ENCODE peak calls at places on chromosomes 13 and 19, in four cellular contexts. One of them, this sample, is unnamed.

GRCh38 chr19:3440082-3440481 is 40.2 kb downstream of the SMIM24 start:
- DNase-seq in GM12878: no peak
- DNase-seq in K562: peak
- DNase-seq in HL-60: no peak
- DNase-seq in this sample: peak

GRCh38 chr13:23739597-23739996 is 149.6 kb downstream of the MIPEP start:
- DNase-seq in GM12878: no peak
- DNase-seq in HL-60: no peak
- DNase-seq in K562: no peak
- DNase-seq in this sample: no peak

GRCh38 chr19:50376166-50377050 is at the start of gene NR1H2:
- DNase-seq in GM12878: peak
- DNase-seq in K562: peak
- DNase-seq in HL-60: peak
- DNase-seq in this sample: peak

GRCh38 chr13:67076378-67076777 is 153.8 kb downstream of the PCDH9 start:
- DNase-seq in K562: no peak
- DNase-seq in HL-60: no peak
- DNase-seq in GM12878: no peak
- DNase-seq in this sample: no peak

GRCh38 chr13:94902722-94903407 is 190.5 kb upstream of the SOX21 start:
- DNase-seq in HL-60: no peak
- DNase-seq in GM12878: no peak
- DNase-seq in K562: no peak
- DNase-seq in this sample: no peak

GRCh38 chr19:35551091-35551810 is 5.8 kb downstream of the TMEM147 start:
- DNase-seq in GM12878: no peak
- DNase-seq in K562: no peak
- DNase-seq in HL-60: no peak
- DNase-seq in this sample: no peak

GRCh38 chr19:5692785-5693194 is 2.7 kb downstream of the RPL36 start:
- DNase-seq in GM12878: no peak
- DNase-seq in K562: no peak
- DNase-seq in HL-60: no peak
- DNase-seq in this sample: no peak

GRCh38 chr19:292281-292884 is 1.2 kb upstream of the PLPP2 start:
- DNase-seq in HL-60: no peak
- DNase-seq in GM12878: no peak
- DNase-seq in K562: no peak
- DNase-seq in this sample: no peak

GRCh38 chr19:17576758-17577532 is 21.5 kb downstream of the COLGALT1 start:
- DNase-seq in GM12878: no peak
- DNase-seq in HL-60: no peak
- DNase-seq in K562: peak
- DNase-seq in this sample: peak

GRCh38 chr13:111650626-111651025 is 330.2 kb downstream of the TEX29 start:
- DNase-seq in HL-60: no peak
- DNase-seq in K562: no peak
- DNase-seq in GM12878: no peak
- DNase-seq in this sample: no peak

GRCh38 chr19:35213678-35214632 is 14.6 kb downstream of the FAM187B start:
- DNase-seq in HL-60: peak
- DNase-seq in GM12878: peak
- DNase-seq in K562: peak
- DNase-seq in this sample: no peak

GRCh38 chr13:101523732-101524131 is 71.3 kb downstream of the ITGBL1 start:
- DNase-seq in GM12878: no peak
- DNase-seq in HL-60: no peak
- DNase-seq in K562: no peak
- DNase-seq in this sample: no peak

GRCh38 chr13:79937311-79938243 is 403.3 kb downstream of the SPRY2 start:
- DNase-seq in GM12878: no peak
- DNase-seq in HL-60: no peak
- DNase-seq in K562: no peak
- DNase-seq in this sample: no peak

GRCh38 chr13:79735228-79735627 is 254.3 kb downstream of the NDFIP2 start:
- DNase-seq in K562: no peak
- DNase-seq in HL-60: no peak
- DNase-seq in GM12878: no peak
- DNase-seq in this sample: no peak

GRCh38 chr19:15299568-15300409 is 32.5 kb downstream of the BRD4 start:
- DNase-seq in K562: no peak
- DNase-seq in GM12878: no peak
- DNase-seq in HL-60: no peak
- DNase-seq in this sample: no peak

GRCh38 chr19:4049432-4049831 is 17.3 kb downstream of the ZBTB7A start:
- DNase-seq in GM12878: no peak
- DNase-seq in HL-60: no peak
- DNase-seq in K562: no peak
- DNase-seq in this sample: no peak

GRCh38 chr13:32117696-32118095 is 86.1 kb downstream of the FRY start:
- DNase-seq in HL-60: peak
- DNase-seq in K562: no peak
- DNase-seq in GM12878: no peak
- DNase-seq in this sample: no peak

GRCh38 chr19:41354343-41354974 is 737 bp upstream of the TGFB1 start:
- DNase-seq in K562: no peak
- DNase-seq in HL-60: no peak
- DNase-seq in GM12878: no peak
- DNase-seq in this sample: no peak

GRCh38 chr13:79667771-79668170 is 186.8 kb downstream of the NDFIP2 start:
- DNase-seq in K562: no peak
- DNase-seq in GM12878: no peak
- DNase-seq in HL-60: no peak
- DNase-seq in this sample: no peak

GRCh38 chr19:4575267-4575793 is 15.8 kb upstream of the SEMA6B start:
- DNase-seq in GM12878: no peak
- DNase-seq in K562: peak
- DNase-seq in HL-60: no peak
- DNase-seq in this sample: no peak

GRCh38 chr19:15247107-15248014 is 15.1 kb upstream of the EPHX3 start:
- DNase-seq in K562: no peak
- DNase-seq in GM12878: no peak
- DNase-seq in HL-60: no peak
- DNase-seq in this sample: no peak

GRCh38 chr19:16051254-16052025 is 24.9 kb upstream of the TPM4 start:
- DNase-seq in HL-60: no peak
- DNase-seq in K562: no peak
- DNase-seq in GM12878: no peak
- DNase-seq in this sample: no peak

GRCh38 chr13:51020600-51020999 is 90.5 kb downstream of the C13orf42 start:
- DNase-seq in HL-60: no peak
- DNase-seq in GM12878: no peak
- DNase-seq in K562: no peak
- DNase-seq in this sample: no peak

GRCh38 chr13:74966814-74967213 is 515.2 kb downstream of the TBC1D4 start:
- DNase-seq in HL-60: no peak
- DNase-seq in K562: no peak
- DNase-seq in GM12878: no peak
- DNase-seq in this sample: no peak

GRCh38 chr13:91291078-91291477 is 56.4 kb upstream of the MIR17HG start:
- DNase-seq in HL-60: no peak
- DNase-seq in GM12878: no peak
- DNase-seq in K562: no peak
- DNase-seq in this sample: no peak

DNA sequence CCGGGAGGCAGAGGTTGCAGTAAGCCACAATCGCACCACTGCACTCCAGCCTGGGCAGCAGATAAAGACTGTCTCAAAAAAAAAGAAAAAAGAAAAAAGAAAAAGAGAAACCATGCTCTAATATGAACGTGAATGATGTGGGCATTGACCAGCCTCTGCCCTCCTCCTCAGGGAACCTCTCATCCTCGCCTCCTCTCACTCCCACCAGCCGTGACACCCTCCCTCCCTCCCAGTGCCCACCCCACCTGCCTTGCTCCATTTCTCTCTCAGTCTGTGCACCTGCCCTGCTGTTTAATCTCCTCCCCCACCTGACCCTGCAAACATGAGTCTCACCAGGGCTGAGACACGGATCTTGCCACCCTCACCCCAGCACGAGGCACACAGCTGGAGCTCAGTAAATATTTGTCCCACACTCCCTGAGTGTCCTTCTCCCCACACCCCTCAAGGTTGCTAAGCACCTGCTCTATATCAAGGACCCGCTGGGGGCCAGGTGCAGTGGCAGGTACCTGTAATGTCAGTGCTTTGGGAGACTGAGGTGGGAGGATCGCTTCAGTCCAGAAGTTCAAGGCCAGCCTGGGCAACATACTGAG is 7.5 kb upstream of the BCAT2 start:
- DNase-seq in GM12878: no peak
- DNase-seq in K562: no peak
- DNase-seq in HL-60: no peak
- DNase-seq in this sample: no peak
- TF ChIP-seq SPI1 in GM12878: no peak
- TF ChIP-seq SPI1 in K562: no peak
- TF ChIP-seq SPI1 in HL-60: no peak
- TF ChIP-seq SPI1 in this sample: no peak

GRCh38 chr19:2010135-2010668 is 5.3 kb downstream of the BTBD2 start:
- DNase-seq in HL-60: no peak
- DNase-seq in K562: no peak
- DNase-seq in GM12878: no peak
- DNase-seq in this sample: no peak

GRCh38 chr19:2014081-2014693 is 1.3 kb downstream of the BTBD2 start:
- DNase-seq in GM12878: no peak
- DNase-seq in K562: no peak
- DNase-seq in HL-60: no peak
- DNase-seq in this sample: no peak

GRCh38 chr19:2012941-2013682 is 2.4 kb downstream of the BTBD2 start:
- DNase-seq in HL-60: no peak
- DNase-seq in GM12878: no peak
- DNase-seq in K562: no peak
- DNase-seq in this sample: no peak

GRCh38 chr19:2013683-2013961 is 1.9 kb downstream of the BTBD2 start:
- DNase-seq in HL-60: no peak
- DNase-seq in GM12878: no peak
- DNase-seq in K562: no peak
- DNase-seq in this sample: no peak

DNA sequence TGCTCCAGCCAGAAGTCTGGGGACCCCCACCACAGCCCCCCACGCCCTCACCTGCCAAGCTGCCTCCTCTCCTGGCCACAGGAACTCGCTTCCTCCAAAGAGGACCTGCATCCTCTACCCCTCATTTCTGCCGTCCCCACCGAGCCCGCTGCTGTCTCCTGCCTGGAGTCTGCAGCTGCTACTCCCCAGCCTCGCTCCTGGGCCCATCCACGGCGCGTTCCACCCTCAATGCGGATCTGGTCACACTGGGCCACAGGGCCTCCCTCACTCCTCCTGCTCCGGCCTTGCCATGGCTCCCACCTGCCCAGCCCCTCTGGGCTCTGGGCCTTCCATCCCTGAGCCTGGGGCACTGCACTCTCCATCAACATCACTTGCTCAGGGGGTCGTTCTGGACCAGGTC is 4.3 kb downstream of the BTBD2 start:
- DNase-seq in HL-60: no peak
- DNase-seq in GM12878: no peak
- DNase-seq in K562: no peak
- DNase-seq in this sample: no peak
- TF ChIP-seq SPI1 in HL-60: no peak
- TF ChIP-seq SPI1 in GM12878: no peak
- TF ChIP-seq SPI1 in K562: no peak
- TF ChIP-seq SPI1 in this sample: no peak

GRCh38 chr13:113014752-113015745 is 46.0 kb downstream of the MCF2L start:
- DNase-seq in HL-60: no peak
- DNase-seq in GM12878: no peak
- DNase-seq in K562: no peak
- DNase-seq in this sample: no peak

GRCh38 chr13:113015826-113016525 is 47.0 kb downstream of the MCF2L start:
- DNase-seq in GM12878: no peak
- DNase-seq in HL-60: no peak
- DNase-seq in K562: no peak
- DNase-seq in this sample: no peak

GRCh38 chr13:113013878-113014751 is 45.1 kb downstream of the MCF2L start:
- DNase-seq in K562: no peak
- DNase-seq in HL-60: no peak
- DNase-seq in GM12878: no peak
- DNase-seq in this sample: no peak

GRCh38 chr13:113010510-113010865 is 41.5 kb downstream of the MCF2L start:
- DNase-seq in K562: no peak
- DNase-seq in GM12878: no peak
- DNase-seq in HL-60: no peak
- DNase-seq in this sample: no peak

GRCh38 chr13:113013303-113013702 is 44.3 kb downstream of the MCF2L start:
- DNase-seq in GM12878: no peak
- DNase-seq in K562: no peak
- DNase-seq in HL-60: no peak
- DNase-seq in this sample: no peak
- TF ChIP-seq SPI1 in GM12878: no peak
- TF ChIP-seq SPI1 in K562: no peak
- TF ChIP-seq SPI1 in HL-60: no peak
- TF ChIP-seq SPI1 in this sample: no peak

GRCh38 chr13:27336005-27336673 is 65.5 kb downstream of the RASL11A start:
- DNase-seq in K562: no peak
- DNase-seq in HL-60: no peak
- DNase-seq in GM12878: no peak
- DNase-seq in this sample: no peak

GRCh38 chr13:27338207-27338606 is 67.6 kb downstream of the RASL11A start:
- DNase-seq in HL-60: no peak
- DNase-seq in GM12878: no peak
- DNase-seq in K562: no peak
- DNase-seq in this sample: no peak

GRCh38 chr13:27339299-27339698 is 68.7 kb downstream of the RASL11A start:
- DNase-seq in GM12878: no peak
- DNase-seq in K562: peak
- DNase-seq in HL-60: no peak
- DNase-seq in this sample: no peak

GRCh38 chr13:27338816-27339215 is 68.2 kb downstream of the RASL11A start:
- DNase-seq in K562: peak
- DNase-seq in HL-60: no peak
- DNase-seq in GM12878: no peak
- DNase-seq in this sample: no peak

DNA sequence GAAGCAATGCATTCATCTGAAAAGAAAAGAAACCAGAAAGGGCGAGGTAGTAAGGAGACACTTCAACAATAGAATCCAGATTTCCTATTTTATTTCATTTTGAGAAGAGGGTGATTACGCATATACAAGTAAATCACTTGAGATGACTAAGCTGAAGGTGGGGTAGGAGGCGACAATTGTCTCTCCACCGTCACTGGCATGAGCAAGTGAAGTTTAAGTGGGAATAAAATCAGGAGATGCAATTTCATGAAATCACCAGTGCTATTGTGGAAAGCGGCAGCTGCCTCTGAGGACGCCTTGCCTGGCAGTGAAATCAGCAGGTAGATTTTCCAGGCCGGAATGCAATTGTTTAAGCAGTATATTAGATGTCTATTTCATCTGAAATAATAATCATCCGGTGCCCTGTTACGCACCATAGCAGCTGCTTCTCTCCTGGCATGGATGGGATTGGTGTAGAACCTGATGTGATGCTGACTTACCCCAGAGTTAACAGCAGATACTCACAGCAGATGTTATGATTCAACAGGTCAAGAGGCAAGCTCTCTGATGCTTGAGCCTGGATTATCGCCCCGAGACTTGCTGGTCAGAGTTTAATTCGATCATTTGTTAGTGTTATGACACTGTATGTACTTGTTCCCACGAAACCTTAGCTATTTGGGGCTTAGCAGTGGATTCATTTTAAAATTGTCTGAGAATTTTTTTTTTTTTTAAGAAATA is 64.3 kb downstream of the RASL11A start:
- DNase-seq in GM12878: no peak
- DNase-seq in HL-60: no peak
- DNase-seq in K562: no peak
- DNase-seq in this sample: no peak
- TF ChIP-seq SPI1 in GM12878: no peak
- TF ChIP-seq SPI1 in HL-60: no peak
- TF ChIP-seq SPI1 in K562: no peak
- TF ChIP-seq SPI1 in this sample: no peak